ENCODE peak calls at places on chromosome 18, in nine cellular contexts. M, S, J, Q, X, B, P, D and V are unnamed samples.

GRCh38 chr18:67669993-67670671 is 153.6 kb upstream of the DSEL start:
- DNase-seq in M (peak), S (no peak), J (no peak), Q (no peak), X (no peak), B (no peak), P (peak), D (no peak), V (no peak)

GRCh38 chr18:60391571-60392226 is 19.1 kb upstream of the MC4R start:
- DNase-seq in M (no peak), S (no peak), J (no peak), Q (no peak), X (no peak), B (no peak), P (no peak), D (no peak), V (no peak)

GRCh38 chr18:32349728-32350395 is 120.8 kb downstream of the GAREM1 start:
- DNase-seq in M (peak), S (peak), J (no peak), Q (no peak), X (peak), B (peak), P (peak), D (no peak), V (peak)

GRCh38 chr18:66603941-66604627 is at the start of gene CDH19:
- DNase-seq in M (no peak), S (no peak), J (no peak), Q (no peak), X (no peak), B (no peak), P (no peak), D (no peak), V (no peak)

GRCh38 chr18:44679912-44680270 is 797 bp upstream of the SETBP1 start:
- DNase-seq in M (no peak), S (peak), J (peak), Q (no peak), X (peak), B (peak), P (peak), D (no peak), V (peak)

GRCh38 chr18:6660334-6660733 is 69.2 kb upstream of the ARHGAP28 start:
- DNase-seq in M (no peak), S (no peak), J (no peak), Q (no peak), X (no peak), B (no peak), P (peak), D (no peak), V (no peak)

GRCh38 chr18:69400253-69400975 is at the start of gene DOK6:
- DNase-seq in M (no peak), S (no peak), J (no peak), Q (no peak), X (peak), B (peak), P (peak), D (no peak), V (no peak)

GRCh38 chr18:54392621-54393023 is 34.9 kb downstream of the C18orf54 start:
- DNase-seq in M (peak), S (no peak), J (peak), Q (peak), X (peak), B (no peak), P (peak), D (peak), V (no peak)

GRCh38 chr18:10449396-10449795 is 5.0 kb upstream of the APCDD1 start:
- DNase-seq in M (no peak), S (no peak), J (no peak), Q (no peak), X (no peak), B (no peak), P (peak), D (no peak), V (no peak)

GRCh38 chr18:25853716-25854465 is 236.5 kb downstream of the SS18 start:
- DNase-seq in M (no peak), S (no peak), J (no peak), Q (no peak), X (peak), B (no peak), P (no peak), D (no peak), V (no peak)

GRCh38 chr18:59210311-59210710 is 9.6 kb upstream of the GRP start:
- DNase-seq in M (no peak), S (no peak), J (no peak), Q (no peak), X (no peak), B (no peak), P (no peak), D (no peak), V (no peak)

GRCh38 chr18:53322163-53322562 is 902.3 kb downstream of the MBD2 start:
- DNase-seq in M (no peak), S (no peak), J (no peak), Q (no peak), X (no peak), B (no peak), P (no peak), D (no peak), V (no peak)

GRCh38 chr18:60534539-60534938 is 162.0 kb upstream of the MC4R start:
- DNase-seq in M (no peak), S (no peak), J (no peak), Q (no peak), X (no peak), B (no peak), P (peak), D (no peak), V (no peak)

GRCh38 chr18:39188278-39188677 is 1622.7 kb upstream of the CELF4 start:
- DNase-seq in M (no peak), S (no peak), J (no peak), Q (no peak), X (no peak), B (no peak), P (no peak), D (no peak), V (no peak)

GRCh38 chr18:79496237-79496977 is 100.7 kb downstream of the NFATC1 start:
- DNase-seq in M (no peak), S (no peak), J (no peak), Q (no peak), X (no peak), B (no peak), P (no peak), D (no peak), V (no peak)

GRCh38 chr18:54127759-54128378 is 96.6 kb downstream of the MBD2 start:
- DNase-seq in M (peak), S (no peak), J (peak), Q (peak), X (peak), B (no peak), P (peak), D (no peak), V (no peak)

GRCh38 chr18:56873441-56874140 is 222.4 kb downstream of the WDR7 start:
- DNase-seq in M (no peak), S (no peak), J (peak), Q (peak), X (peak), B (no peak), P (no peak), D (no peak), V (no peak)

GRCh38 chr18:24818451-24818850 is 358.0 kb downstream of the HRH4 start:
- DNase-seq in M (no peak), S (no peak), J (no peak), Q (no peak), X (no peak), B (no peak), P (no peak), D (no peak), V (no peak)

GRCh38 chr18:46423226-46423805 is 233.7 kb downstream of the LOXHD1 start:
- DNase-seq in M (no peak), S (no peak), J (no peak), Q (no peak), X (no peak), B (no peak), P (no peak), D (no peak), V (no peak)

GRCh38 chr18:34028341-34028740 is 196.4 kb downstream of the NOL4 start:
- DNase-seq in M (no peak), S (peak), J (no peak), Q (no peak), X (no peak), B (no peak), P (no peak), D (no peak), V (no peak)

GRCh38 chr18:12309683-12310198 is 1.7 kb downstream of the TUBB6 start:
- DNase-seq in M (no peak), S (no peak), J (no peak), Q (no peak), X (no peak), B (peak), P (no peak), D (no peak), V (no peak)

GRCh38 chr18:78732273-78733210 is 247.1 kb upstream of the SALL3 start:
- DNase-seq in M (no peak), S (no peak), J (no peak), Q (no peak), X (no peak), B (no peak), P (no peak), D (no peak), V (no peak)

GRCh38 chr18:34219651-34220050 is 5.1 kb downstream of the NOL4 start:
- DNase-seq in M (no peak), S (no peak), J (no peak), Q (no peak), X (no peak), B (no peak), P (no peak), D (no peak), V (no peak)

GRCh38 chr18:59054892-59055291 is 84.8 kb upstream of the SEC11C start:
- DNase-seq in M (no peak), S (no peak), J (no peak), Q (no peak), X (no peak), B (no peak), P (no peak), D (no peak), V (peak)

GRCh38 chr18:73355076-73355475 is 487.3 kb upstream of the NETO1 start:
- DNase-seq in M (no peak), S (no peak), J (no peak), Q (no peak), X (no peak), B (no peak), P (peak), D (no peak), V (no peak)

GRCh38 chr18:10170375-10170774 is 256.6 kb downstream of the VAPA start:
- DNase-seq in M (no peak), S (no peak), J (no peak), Q (no peak), X (no peak), B (no peak), P (no peak), D (no peak), V (no peak)

GRCh38 chr18:79529991-79530390 is 134.3 kb downstream of the NFATC1 start:
- DNase-seq in M (no peak), S (peak), J (no peak), Q (no peak), X (no peak), B (no peak), P (no peak), D (no peak), V (no peak)

GRCh38 chr18:56711706-56712445 is 60.7 kb downstream of the WDR7 start:
- DNase-seq in M (no peak), S (no peak), J (no peak), Q (no peak), X (no peak), B (no peak), P (no peak), D (no peak), V (no peak)

GRCh38 chr18:68299906-68300305 is 415.0 kb downstream of the TMX3 start:
- DNase-seq in M (no peak), S (no peak), J (no peak), Q (no peak), X (no peak), B (no peak), P (peak), D (no peak), V (no peak)

GRCh38 chr18:75003764-75004690 is 204.9 kb downstream of the PTGR3 start:
- DNase-seq in M (no peak), S (no peak), J (no peak), Q (no peak), X (no peak), B (no peak), P (no peak), D (no peak), V (no peak)

GRCh38 chr18:5420909-5421308 is 122.9 kb downstream of the EPB41L3 start:
- DNase-seq in M (no peak), S (no peak), J (no peak), Q (no peak), X (no peak), B (peak), P (no peak), D (no peak), V (no peak)

GRCh38 chr18:52409732-52410131 is 69.7 kb downstream of the DCC start:
- DNase-seq in M (no peak), S (peak), J (no peak), Q (no peak), X (peak), B (no peak), P (no peak), D (no peak), V (no peak)

GRCh38 chr18:60987963-60988362 is 345.3 kb upstream of the CDH20 start:
- DNase-seq in M (no peak), S (no peak), J (no peak), Q (no peak), X (no peak), B (no peak), P (peak), D (no peak), V (no peak)

GRCh38 chr18:80184243-80184772 is 63.0 kb downstream of the PARD6G start:
- DNase-seq in M (no peak), S (no peak), J (no peak), Q (no peak), X (no peak), B (no peak), P (no peak), D (no peak), V (no peak)

GRCh38 chr18:33440011-33440383 is 524 bp downstream of the CCDC178 start:
- DNase-seq in M (no peak), S (peak), J (peak), Q (peak), X (peak), B (no peak), P (peak), D (peak), V (peak)

DNA sequence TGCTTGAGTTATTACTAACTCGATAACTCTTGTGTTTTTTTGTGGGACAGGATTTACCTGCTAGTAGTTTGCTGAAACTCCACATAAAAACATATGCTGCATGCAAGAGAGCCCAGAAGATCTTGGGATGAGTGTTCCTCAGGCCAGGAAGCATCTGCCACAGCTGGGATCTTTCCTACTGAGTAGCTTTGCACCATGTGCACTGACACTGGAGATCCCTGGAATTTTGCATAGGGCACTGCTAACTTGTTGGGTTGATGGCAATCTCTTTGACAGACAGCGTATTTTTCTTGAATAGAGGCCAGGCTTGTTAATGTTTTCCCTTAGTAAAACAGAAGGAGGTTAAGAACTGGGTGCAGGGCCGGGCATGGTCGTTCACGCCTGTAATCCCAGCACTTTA is 808 bp upstream of the SERPINB11 start:
- DNase-seq in M (no peak), S (no peak), J (no peak), Q (no peak), X (no peak), B (no peak), P (no peak), D (no peak), V (no peak)
- H3K4me3 ChIP-seq in M (no peak), S (no peak), J (no peak), Q (no peak), X (no peak), B (no peak), P (no peak), D (no peak), V (no peak)

GRCh38 chr18:23377669-23378469 is 75.2 kb upstream of the RIOK3 start:
- DNase-seq in M (peak), S (no peak), J (no peak), Q (no peak), X (peak), B (no peak), P (peak), D (no peak), V (no peak)

GRCh38 chr18:23380817-23381216 is 72.3 kb upstream of the RIOK3 start:
- DNase-seq in M (no peak), S (no peak), J (no peak), Q (no peak), X (no peak), B (no peak), P (peak), D (peak), V (no peak)

GRCh38 chr18:23378470-23378764 is 74.7 kb upstream of the RIOK3 start:
- DNase-seq in M (no peak), S (no peak), J (no peak), Q (no peak), X (no peak), B (no peak), P (peak), D (no peak), V (no peak)

GRCh38 chr18:23384778-23385736 is 68.0 kb upstream of the RIOK3 start:
- DNase-seq in M (no peak), S (peak), J (peak), Q (no peak), X (peak), B (no peak), P (no peak), D (no peak), V (no peak)

GRCh38 chr18:23380001-23380550 is 73.0 kb upstream of the RIOK3 start:
- DNase-seq in M (no peak), S (no peak), J (no peak), Q (no peak), X (no peak), B (no peak), P (peak), D (no peak), V (no peak)
- H3K27ac ChIP-seq in M (peak), S (no peak), J (no peak), Q (no peak), X (no peak), B (peak), P (peak), D (peak), V (no peak)

GRCh38 chr18:28176933-28177827 is at the start of gene CDH2:
- DNase-seq in M (peak), S (no peak), J (no peak), Q (no peak), X (peak), B (peak), P (peak), D (no peak), V (no peak)

GRCh38 chr18:28178720-28179119 is 1.8 kb upstream of the CDH2 start:
- DNase-seq in M (no peak), S (no peak), J (no peak), Q (no peak), X (peak), B (no peak), P (peak), D (no peak), V (no peak)

GRCh38 chr18:28176674-28176932 is 327 bp downstream of the CDH2 start:
- DNase-seq in M (no peak), S (no peak), J (no peak), Q (no peak), X (no peak), B (no peak), P (no peak), D (no peak), V (no peak)

GRCh38 chr18:28175930-28176673 is 828 bp downstream of the CDH2 start:
- DNase-seq in M (no peak), S (no peak), J (no peak), Q (no peak), X (peak), B (no peak), P (peak), D (no peak), V (no peak)

DNA sequence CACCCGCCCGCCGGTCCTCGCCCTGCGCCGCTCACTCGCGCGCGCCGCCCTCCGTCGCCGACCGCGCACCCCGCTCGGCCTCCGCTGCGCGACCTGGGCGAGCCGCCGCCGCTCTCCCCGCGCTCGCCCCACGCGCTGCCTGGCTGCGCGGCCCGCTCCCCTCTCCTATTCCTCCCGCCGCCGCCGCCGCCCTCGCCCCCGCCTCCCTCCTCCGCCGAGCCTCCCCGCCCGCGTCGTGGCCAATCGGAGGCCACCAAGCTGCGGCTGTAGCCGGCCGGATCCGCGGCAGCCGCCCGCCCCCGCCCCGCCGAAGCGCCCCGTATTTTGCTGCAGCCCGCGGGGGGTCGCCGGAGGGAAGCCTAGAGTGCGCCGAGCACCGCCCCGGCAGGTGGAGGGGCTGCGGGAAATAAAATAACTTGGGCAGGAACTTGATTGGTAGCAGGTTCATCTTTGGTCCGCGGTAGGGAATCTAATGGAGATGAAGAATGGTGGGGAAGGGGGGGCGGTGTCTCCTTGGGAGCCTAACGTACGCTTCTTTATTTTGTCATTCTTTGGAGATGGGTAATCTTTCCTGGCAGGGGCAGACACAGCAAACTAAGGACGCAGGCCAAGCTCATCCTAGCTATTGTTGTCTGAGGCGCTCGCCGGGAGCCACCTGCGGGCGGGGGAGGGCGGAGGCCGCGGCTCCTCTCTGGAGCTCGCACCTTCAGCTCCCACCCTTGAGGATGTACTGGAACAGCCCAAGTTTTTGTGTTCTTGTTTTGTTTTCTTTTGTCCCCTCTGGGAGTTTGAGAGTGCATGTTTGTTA is 1.1 kb upstream of the CDH2 start:
- DNase-seq in M (no peak), S (no peak), J (no peak), Q (no peak), X (peak), B (no peak), P (peak), D (no peak), V (peak)
- H3K4me3 ChIP-seq in M (peak), S (peak), J (no peak), Q (peak), X (peak), B (peak), P (peak), D (no peak), V (peak)

GRCh38 chr18:77133920-77134496 is 1.4 kb upstream of the MBP start:
- DNase-seq in M (no peak), S (peak), J (no peak), Q (no peak), X (no peak), B (no peak), P (no peak), D (no peak), V (no peak)

GRCh38 chr18:77131652-77132368 is 773 bp downstream of the MBP start:
- DNase-seq in M (no peak), S (peak), J (peak), Q (no peak), X (peak), B (peak), P (no peak), D (no peak), V (peak)

GRCh38 chr18:77132369-77133050 is at the start of gene MBP:
- DNase-seq in M (no peak), S (peak), J (peak), Q (no peak), X (peak), B (no peak), P (no peak), D (no peak), V (peak)

GRCh38 chr18:77134611-77135010 is 2.0 kb upstream of the MBP start:
- DNase-seq in M (no peak), S (no peak), J (no peak), Q (no peak), X (no peak), B (no peak), P (no peak), D (no peak), V (no peak)

GRCh38 chr18:77133051-77133919 is 702 bp upstream of the MBP start:
- DNase-seq in M (no peak), S (peak), J (no peak), Q (no peak), X (peak), B (no peak), P (no peak), D (no peak), V (no peak)
- H3K27ac ChIP-seq in M (no peak), S (peak), J (no peak), Q (no peak), X (peak), B (peak), P (no peak), D (no peak), V (peak)

GRCh38 chr18:3652380-3653262 is 202.6 kb downstream of the TGIF1 start:
- DNase-seq in M (peak), S (peak), J (no peak), Q (no peak), X (peak), B (peak), P (peak), D (peak), V (peak)
- H3K4me3 ChIP-seq in M (no peak), S (no peak), J (no peak), Q (no peak), X (no peak), B (no peak), P (no peak), D (peak), V (no peak)

GRCh38 chr18:48600746-48601090 is 61.9 kb downstream of the CTIF start:
- DNase-seq in M (no peak), S (no peak), J (no peak), Q (no peak), X (no peak), B (no peak), P (peak), D (no peak), V (no peak)
- H3K27ac ChIP-seq in M (peak), S (no peak), J (no peak), Q (no peak), X (peak), B (peak), P (no peak), D (no peak), V (no peak)

GRCh38 chr18:8609711-8610441 is 639 bp downstream of the RAB12 start:
- DNase-seq in M (no peak), S (peak), J (peak), Q (no peak), X (peak), B (no peak), P (no peak), D (no peak), V (no peak)
- H3K4me3 ChIP-seq in M (peak), S (peak), J (peak), Q (peak), X (peak), B (peak), P (peak), D (peak), V (peak)